ENCODE peak calls at places on chromosome 17, in nine cellular contexts. One of them, this sample, is unnamed.

GRCh38 chr17:63647065-63647725 is 25.0 kb downstream of the MAP3K3 start:
- DNase-seq in A549: no peak
- DNase-seq in heart right ventricle: no peak
- DNase-seq in stomach: no peak
- DNase-seq in fibroblast of pulmonary artery: peak
- DNase-seq in endothelial cell of umbilical vein: no peak
- DNase-seq in cardiac fibroblast: peak
- DNase-seq in BJ: no peak
- DNase-seq in retinal pigment epithelial cell: peak
- DNase-seq in this sample: no peak

GRCh38 chr17:15308758-15309157 is 32.6 kb downstream of the TEKT3 start:
- DNase-seq in stomach: no peak
- DNase-seq in endothelial cell of umbilical vein: no peak
- DNase-seq in heart right ventricle: no peak
- DNase-seq in fibroblast of pulmonary artery: no peak
- DNase-seq in cardiac fibroblast: no peak
- DNase-seq in retinal pigment epithelial cell: no peak
- DNase-seq in BJ: no peak
- DNase-seq in A549: no peak
- DNase-seq in this sample: no peak

GRCh38 chr17:36849871-36850348 is 87.4 kb upstream of the LHX1 start:
- DNase-seq in stomach: no peak
- DNase-seq in BJ: peak
- DNase-seq in endothelial cell of umbilical vein: peak
- DNase-seq in A549: peak
- DNase-seq in heart right ventricle: no peak
- DNase-seq in cardiac fibroblast: peak
- DNase-seq in fibroblast of pulmonary artery: peak
- DNase-seq in retinal pigment epithelial cell: no peak
- DNase-seq in this sample: no peak

GRCh38 chr17:28573521-28573920 is 2.2 kb upstream of the PIGS start:
- DNase-seq in heart right ventricle: no peak
- DNase-seq in fibroblast of pulmonary artery: no peak
- DNase-seq in cardiac fibroblast: no peak
- DNase-seq in A549: no peak
- DNase-seq in endothelial cell of umbilical vein: no peak
- DNase-seq in stomach: no peak
- DNase-seq in BJ: no peak
- DNase-seq in retinal pigment epithelial cell: no peak
- DNase-seq in this sample: no peak

GRCh38 chr17:82937411-82938371 is 97.9 kb upstream of the ZNF750 start:
- DNase-seq in stomach: peak
- DNase-seq in heart right ventricle: no peak
- DNase-seq in cardiac fibroblast: no peak
- DNase-seq in BJ: no peak
- DNase-seq in endothelial cell of umbilical vein: no peak
- DNase-seq in retinal pigment epithelial cell: no peak
- DNase-seq in A549: no peak
- DNase-seq in fibroblast of pulmonary artery: no peak
- DNase-seq in this sample: no peak

GRCh38 chr17:6464446-6465041 is 20.3 kb downstream of the PIMREG start:
- DNase-seq in cardiac fibroblast: no peak
- DNase-seq in heart right ventricle: no peak
- DNase-seq in fibroblast of pulmonary artery: no peak
- DNase-seq in BJ: no peak
- DNase-seq in endothelial cell of umbilical vein: no peak
- DNase-seq in retinal pigment epithelial cell: no peak
- DNase-seq in A549: no peak
- DNase-seq in stomach: no peak
- DNase-seq in this sample: no peak

GRCh38 chr17:74450231-74450630 is 16.2 kb upstream of the CD300A start:
- DNase-seq in heart right ventricle: no peak
- DNase-seq in A549: no peak
- DNase-seq in endothelial cell of umbilical vein: no peak
- DNase-seq in retinal pigment epithelial cell: no peak
- DNase-seq in stomach: no peak
- DNase-seq in fibroblast of pulmonary artery: no peak
- DNase-seq in BJ: no peak
- DNase-seq in cardiac fibroblast: no peak
- DNase-seq in this sample: no peak

GRCh38 chr17:63325885-63326284 is 120.2 kb downstream of the CYB561 start:
- DNase-seq in endothelial cell of umbilical vein: no peak
- DNase-seq in retinal pigment epithelial cell: no peak
- DNase-seq in stomach: no peak
- DNase-seq in A549: no peak
- DNase-seq in cardiac fibroblast: no peak
- DNase-seq in BJ: no peak
- DNase-seq in fibroblast of pulmonary artery: no peak
- DNase-seq in heart right ventricle: no peak
- DNase-seq in this sample: no peak

GRCh38 chr17:18139949-18140348 is 31.4 kb downstream of the MYO15A start:
- DNase-seq in endothelial cell of umbilical vein: no peak
- DNase-seq in fibroblast of pulmonary artery: peak
- DNase-seq in heart right ventricle: no peak
- DNase-seq in BJ: no peak
- DNase-seq in retinal pigment epithelial cell: no peak
- DNase-seq in stomach: no peak
- DNase-seq in A549: peak
- DNase-seq in cardiac fibroblast: peak
- DNase-seq in this sample: no peak

GRCh38 chr17:12107905-12108304 is 87.2 kb downstream of the MAP2K4 start:
- DNase-seq in retinal pigment epithelial cell: no peak
- DNase-seq in fibroblast of pulmonary artery: peak
- DNase-seq in BJ: no peak
- DNase-seq in stomach: no peak
- DNase-seq in heart right ventricle: no peak
- DNase-seq in cardiac fibroblast: peak
- DNase-seq in A549: no peak
- DNase-seq in endothelial cell of umbilical vein: peak
- DNase-seq in this sample: no peak

GRCh38 chr17:28523876-28524275 is 17.7 kb downstream of the FOXN1 start:
- DNase-seq in retinal pigment epithelial cell: no peak
- DNase-seq in endothelial cell of umbilical vein: no peak
- DNase-seq in fibroblast of pulmonary artery: no peak
- DNase-seq in stomach: no peak
- DNase-seq in BJ: no peak
- DNase-seq in cardiac fibroblast: no peak
- DNase-seq in A549: no peak
- DNase-seq in heart right ventricle: no peak
- DNase-seq in this sample: no peak

GRCh38 chr17:62630365-62631085 is 3.1 kb downstream of the MRC2 start:
- DNase-seq in retinal pigment epithelial cell: no peak
- DNase-seq in fibroblast of pulmonary artery: no peak
- DNase-seq in heart right ventricle: no peak
- DNase-seq in stomach: no peak
- DNase-seq in endothelial cell of umbilical vein: no peak
- DNase-seq in A549: no peak
- DNase-seq in cardiac fibroblast: no peak
- DNase-seq in BJ: no peak
- DNase-seq in this sample: no peak

GRCh38 chr17:63531022-63531965 is 8.1 kb downstream of the KCNH6 start:
- DNase-seq in BJ: no peak
- DNase-seq in cardiac fibroblast: no peak
- DNase-seq in endothelial cell of umbilical vein: no peak
- DNase-seq in retinal pigment epithelial cell: no peak
- DNase-seq in A549: no peak
- DNase-seq in stomach: no peak
- DNase-seq in heart right ventricle: no peak
- DNase-seq in fibroblast of pulmonary artery: no peak
- DNase-seq in this sample: no peak

GRCh38 chr17:49848019-49848473 is at the start of gene TAC4:
- DNase-seq in A549: no peak
- DNase-seq in BJ: no peak
- DNase-seq in endothelial cell of umbilical vein: no peak
- DNase-seq in fibroblast of pulmonary artery: no peak
- DNase-seq in heart right ventricle: no peak
- DNase-seq in cardiac fibroblast: no peak
- DNase-seq in retinal pigment epithelial cell: no peak
- DNase-seq in stomach: no peak
- DNase-seq in this sample: no peak

GRCh38 chr17:1712271-1712670 is 2.1 kb upstream of the TLCD2 start:
- DNase-seq in stomach: no peak
- DNase-seq in retinal pigment epithelial cell: no peak
- DNase-seq in heart right ventricle: no peak
- DNase-seq in A549: no peak
- DNase-seq in endothelial cell of umbilical vein: no peak
- DNase-seq in cardiac fibroblast: no peak
- DNase-seq in BJ: no peak
- DNase-seq in fibroblast of pulmonary artery: no peak
- DNase-seq in this sample: no peak
- H3K4me3 ChIP-seq in stomach: peak
- H3K4me3 ChIP-seq in retinal pigment epithelial cell: no peak
- H3K4me3 ChIP-seq in heart right ventricle: no peak
- H3K4me3 ChIP-seq in A549: no peak
- H3K4me3 ChIP-seq in endothelial cell of umbilical vein: no peak
- H3K4me3 ChIP-seq in cardiac fibroblast: peak
- H3K4me3 ChIP-seq in BJ: no peak
- H3K4me3 ChIP-seq in fibroblast of pulmonary artery: no peak
- H3K4me3 ChIP-seq in this sample: no peak

GRCh38 chr17:55601874-55602364 is 90.7 kb upstream of the SMIM36 start:
- DNase-seq in endothelial cell of umbilical vein: peak
- DNase-seq in heart right ventricle: no peak
- DNase-seq in cardiac fibroblast: peak
- DNase-seq in BJ: no peak
- DNase-seq in fibroblast of pulmonary artery: peak
- DNase-seq in retinal pigment epithelial cell: no peak
- DNase-seq in A549: peak
- DNase-seq in stomach: no peak
- DNase-seq in this sample: no peak
- TF ChIP-seq CTCF in endothelial cell of umbilical vein: peak
- TF ChIP-seq CTCF in heart right ventricle: peak
- TF ChIP-seq CTCF in cardiac fibroblast: peak
- TF ChIP-seq CTCF in BJ: peak
- TF ChIP-seq CTCF in fibroblast of pulmonary artery: peak
- TF ChIP-seq CTCF in retinal pigment epithelial cell: peak
- TF ChIP-seq CTCF in A549: peak
- TF ChIP-seq CTCF in stomach: no peak
- TF ChIP-seq CTCF in this sample: peak

GRCh38 chr17:43953746-43954145 is at the start of gene PYY:
- DNase-seq in BJ: no peak
- DNase-seq in endothelial cell of umbilical vein: no peak
- DNase-seq in A549: no peak
- DNase-seq in fibroblast of pulmonary artery: no peak
- DNase-seq in heart right ventricle: no peak
- DNase-seq in stomach: no peak
- DNase-seq in cardiac fibroblast: no peak
- DNase-seq in retinal pigment epithelial cell: no peak
- DNase-seq in this sample: no peak

GRCh38 chr17:43952351-43952723 is 1.4 kb downstream of the PYY start:
- DNase-seq in cardiac fibroblast: no peak
- DNase-seq in fibroblast of pulmonary artery: no peak
- DNase-seq in retinal pigment epithelial cell: no peak
- DNase-seq in endothelial cell of umbilical vein: no peak
- DNase-seq in BJ: no peak
- DNase-seq in stomach: no peak
- DNase-seq in heart right ventricle: no peak
- DNase-seq in A549: no peak
- DNase-seq in this sample: no peak

GRCh38 chr17:43951750-43952149 is 2.0 kb downstream of the PYY start:
- DNase-seq in endothelial cell of umbilical vein: no peak
- DNase-seq in stomach: no peak
- DNase-seq in fibroblast of pulmonary artery: no peak
- DNase-seq in BJ: no peak
- DNase-seq in retinal pigment epithelial cell: no peak
- DNase-seq in heart right ventricle: no peak
- DNase-seq in cardiac fibroblast: no peak
- DNase-seq in A549: no peak
- DNase-seq in this sample: no peak

GRCh38 chr17:43950554-43950953 is 3.2 kb downstream of the PYY start:
- DNase-seq in fibroblast of pulmonary artery: no peak
- DNase-seq in BJ: no peak
- DNase-seq in cardiac fibroblast: no peak
- DNase-seq in endothelial cell of umbilical vein: no peak
- DNase-seq in retinal pigment epithelial cell: no peak
- DNase-seq in heart right ventricle: no peak
- DNase-seq in A549: no peak
- DNase-seq in stomach: no peak
- DNase-seq in this sample: no peak

DNA sequence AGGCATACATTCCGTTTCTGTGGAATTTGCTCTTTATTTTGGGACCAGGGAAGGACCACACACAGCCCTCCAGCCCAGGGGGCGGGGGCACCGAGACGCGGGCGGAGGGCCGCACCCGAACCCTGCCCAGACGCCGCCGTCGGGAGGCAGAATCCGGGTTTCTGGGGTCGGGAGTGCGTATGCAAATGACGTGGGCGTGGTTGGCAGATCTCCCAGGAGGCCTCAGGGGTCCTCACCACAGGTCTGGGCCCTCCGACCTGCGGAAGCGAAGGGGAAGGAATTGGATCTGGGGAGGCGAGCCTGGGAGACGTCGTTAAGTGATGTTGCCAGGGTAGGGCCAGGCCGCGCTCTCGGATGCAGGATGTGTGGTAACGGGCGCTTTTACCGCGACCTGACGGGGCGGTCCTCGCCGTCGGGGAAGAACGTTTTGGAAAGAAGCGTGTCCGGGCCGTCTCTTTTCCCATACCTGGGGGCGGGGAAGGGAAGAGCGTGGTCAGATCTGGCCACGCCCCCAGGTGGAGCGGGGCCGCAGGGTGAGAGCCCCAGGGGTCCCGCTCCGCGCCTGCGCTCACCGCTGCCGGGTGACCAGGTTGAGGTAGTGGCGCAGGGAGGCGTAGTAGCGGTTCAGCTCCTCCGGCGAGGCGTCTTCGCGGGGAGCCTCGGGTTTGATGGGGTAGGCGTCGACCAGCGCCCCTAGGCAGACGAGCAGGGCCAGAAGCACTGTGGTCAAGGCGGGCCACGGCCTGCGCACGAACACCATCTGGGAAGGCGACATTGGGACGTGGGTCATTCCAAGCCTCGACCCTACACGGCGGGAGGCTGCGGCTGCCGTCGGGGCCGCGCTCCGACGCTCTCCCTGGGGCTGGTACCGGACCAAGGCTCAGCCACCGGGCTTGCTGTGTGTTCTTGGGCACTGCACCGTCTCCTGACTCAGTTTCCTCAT is 745 bp downstream of the PYY start:
- DNase-seq in BJ: no peak
- DNase-seq in heart right ventricle: no peak
- DNase-seq in stomach: no peak
- DNase-seq in cardiac fibroblast: no peak
- DNase-seq in endothelial cell of umbilical vein: no peak
- DNase-seq in retinal pigment epithelial cell: no peak
- DNase-seq in fibroblast of pulmonary artery: no peak
- DNase-seq in A549: no peak
- DNase-seq in this sample: no peak
- H3K4me3 ChIP-seq in BJ: no peak
- H3K4me3 ChIP-seq in heart right ventricle: peak
- H3K4me3 ChIP-seq in stomach: no peak
- H3K4me3 ChIP-seq in cardiac fibroblast: no peak
- H3K4me3 ChIP-seq in endothelial cell of umbilical vein: no peak
- H3K4me3 ChIP-seq in retinal pigment epithelial cell: no peak
- H3K4me3 ChIP-seq in fibroblast of pulmonary artery: no peak
- H3K4me3 ChIP-seq in A549: peak
- H3K4me3 ChIP-seq in this sample: no peak

DNA sequence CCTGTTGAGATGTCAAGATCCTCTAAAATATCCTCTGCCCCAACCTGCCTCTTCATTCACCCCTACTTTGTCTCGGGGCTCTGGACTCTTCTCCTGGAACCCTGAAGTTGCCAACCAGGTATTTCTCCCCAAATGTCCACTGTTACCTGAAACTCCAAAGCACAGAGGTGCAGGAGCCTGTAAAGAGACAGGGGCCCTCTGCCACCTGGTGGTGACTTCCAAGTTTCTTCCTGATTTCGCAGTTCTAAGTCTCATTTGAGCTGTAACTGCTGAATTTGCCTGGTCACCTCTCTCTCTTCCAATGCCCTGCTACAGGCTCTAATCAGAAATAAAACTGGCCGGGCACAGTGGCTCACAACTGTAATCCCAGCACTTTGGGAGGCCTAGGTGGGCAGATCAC is 77.1 kb upstream of the RCVRN start:
- DNase-seq in stomach: no peak
- DNase-seq in fibroblast of pulmonary artery: no peak
- DNase-seq in endothelial cell of umbilical vein: no peak
- DNase-seq in cardiac fibroblast: no peak
- DNase-seq in BJ: no peak
- DNase-seq in heart right ventricle: no peak
- DNase-seq in retinal pigment epithelial cell: no peak
- DNase-seq in A549: peak
- DNase-seq in this sample: no peak
- TF ChIP-seq CTCF in stomach: no peak
- TF ChIP-seq CTCF in fibroblast of pulmonary artery: peak
- TF ChIP-seq CTCF in endothelial cell of umbilical vein: no peak
- TF ChIP-seq CTCF in cardiac fibroblast: no peak
- TF ChIP-seq CTCF in BJ: peak
- TF ChIP-seq CTCF in heart right ventricle: peak
- TF ChIP-seq CTCF in retinal pigment epithelial cell: peak
- TF ChIP-seq CTCF in A549: peak
- TF ChIP-seq CTCF in this sample: peak

This sample was measured in epithelial cell of proximal tubule.